ENCODE peak calls at places on chromosome 12, in five cellular contexts. B is bronchial epithelial cell, C is lower lobe of right lung, A is fibroblast of pulmonary artery, E is heart left ventricle. G is an unnamed sample.
A peak's percentile ranks its signal among the peaks of the same experiment; 100 is the strongest.

GRCh38 chr12:12747281-12747680 is 30.1 kb downstream of the CDKN1B start:
- DNase-seq in B (no peak), C (no peak), A (peak; percentile 30), E (no peak), G (no peak)

GRCh38 chr12:85156569-85156968 is 120.4 kb downstream of the LRRIQ1 start:
- DNase-seq in B (no peak), C (no peak), A (no peak), E (no peak), G (no peak)

GRCh38 chr12:12046401-12046800 is 24.3 kb upstream of the BCL2L14 start:
- DNase-seq in B (peak; percentile 72), C (no peak), A (no peak), E (no peak), G (no peak)

GRCh38 chr12:27999521-27999920 is 27.0 kb upstream of the PTHLH start:
- DNase-seq in B (peak; percentile 100), C (no peak), A (peak; percentile 49), E (no peak), G (peak; percentile 89)

GRCh38 chr12:56188116-56188785 is 1.0 kb downstream of the SMARCC2 start:
- DNase-seq in B (no peak), C (no peak), A (no peak), E (no peak), G (no peak)

GRCh38 chr12:442235-442884 is 17.4 kb upstream of the B4GALNT3 start:
- DNase-seq in B (peak; percentile 53), C (no peak), A (peak; percentile 64), E (peak; percentile 24), G (peak; percentile 66)

GRCh38 chr12:2794261-2794735 is 472 bp upstream of the FKBP4 start:
- DNase-seq in B (peak; percentile 37), C (peak; percentile 54), A (peak; percentile 38), E (no peak), G (no peak)

GRCh38 chr12:57844725-57845477 is 1.6 kb downstream of the CTDSP2 start:
- DNase-seq in B (no peak), C (peak; percentile 66), A (peak; percentile 90), E (peak; percentile 78), G (peak; percentile 84)

GRCh38 chr12:131829795-131830334 is 1.7 kb downstream of the MMP17 start:
- DNase-seq in B (no peak), C (no peak), A (no peak), E (no peak), G (no peak)

GRCh38 chr12:114220311-114220710 is 185.6 kb downstream of the TBX5 start:
- DNase-seq in B (no peak), C (no peak), A (no peak), E (no peak), G (no peak)

GRCh38 chr12:68012712-68013111 is 23.5 kb downstream of the IFNG-AS1 start:
- DNase-seq in B (no peak), C (no peak), A (no peak), E (no peak), G (no peak)

GRCh38 chr12:48717252-48717695 is 767 bp upstream of the CCNT1 start:
- DNase-seq in B (peak; percentile 2), C (no peak), A (no peak), E (no peak), G (peak; percentile 17)

GRCh38 chr12:86138770-86139169 is 117.4 kb downstream of the MGAT4C start:
- DNase-seq in B (no peak), C (no peak), A (peak; percentile 14), E (no peak), G (no peak)

GRCh38 chr12:34186492-34186891 is 164.2 kb downstream of the ALG10 start:
- DNase-seq in B (no peak), C (no peak), A (no peak), E (no peak), G (no peak)

DNA sequence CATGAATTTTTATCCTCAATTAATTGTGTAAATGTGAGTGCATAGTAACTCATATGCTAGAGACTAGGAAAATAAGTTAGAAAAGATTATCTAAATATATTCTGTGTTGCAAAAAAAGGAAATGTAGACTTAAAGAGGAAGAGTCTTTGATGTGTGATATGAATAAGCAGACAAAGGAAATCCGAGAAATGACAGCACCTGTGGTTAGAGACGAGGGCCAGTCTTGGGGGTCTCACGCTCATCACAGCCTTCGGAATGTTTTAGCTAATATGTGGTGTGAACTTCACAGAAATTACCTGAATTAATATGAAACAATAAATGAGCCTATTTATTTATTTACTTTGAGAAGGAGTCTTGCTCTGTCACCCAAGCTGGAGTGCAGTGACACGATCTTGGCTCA is 11.6 kb downstream of the ATP6V0A2 start:
- DNase-seq in B (no peak), C (no peak), A (no peak), E (no peak), G (no peak)
- TF ChIP-seq CTCF in B (no peak), C (no peak), A (no peak), E (no peak), G (no peak)

GRCh38 chr12:44812062-44812461 is 64.1 kb downstream of the NELL2 start:
- DNase-seq in B (peak; percentile 28), C (no peak), A (no peak), E (no peak), G (peak; percentile 21)
- TF ChIP-seq CTCF in B (peak; percentile 1), C (no peak), A (no peak), E (no peak), G (no peak)

GRCh38 chr12:43805857-43806736 is at the start of gene TWF1:
- DNase-seq in B (peak; percentile 43), C (peak; percentile 92), A (peak; percentile 70), E (peak; percentile 91), G (peak; percentile 75)
- TF ChIP-seq CTCF in B (peak; percentile 34), C (peak; percentile 5), A (peak; percentile 34), E (no peak), G (peak; percentile 28)

GRCh38 chr12:69708649-69709048 is 9.5 kb upstream of the BEST3 start:
- DNase-seq in B (no peak), C (no peak), A (no peak), E (no peak), G (no peak)
- TF ChIP-seq CTCF in B (no peak), C (no peak), A (peak; percentile 18), E (no peak), G (no peak)

GRCh38 chr12:98591209-98591608 is 2.3 kb upstream of the SLC25A3 start:
- DNase-seq in B (no peak), C (no peak), A (peak; percentile 34), E (no peak), G (no peak)
- TF ChIP-seq CTCF in B (no peak), C (no peak), A (no peak), E (no peak), G (no peak)

GRCh38 chr12:93442411-93443340 is 929 bp upstream of the UBE2N start:
- DNase-seq in B (peak; percentile 59), C (no peak), A (no peak), E (no peak), G (no peak)
- TF ChIP-seq CTCF in B (no peak), C (no peak), A (no peak), E (no peak), G (no peak)

GRCh38 chr12:30754383-30754749 is 385 bp downstream of the CAPRIN2 start:
- DNase-seq in B (no peak), C (no peak), A (no peak), E (no peak), G (no peak)

GRCh38 chr12:30755395-30755762 is 628 bp upstream of the CAPRIN2 start:
- DNase-seq in B (no peak), C (no peak), A (no peak), E (no peak), G (no peak)

GRCh38 chr12:30754750-30755394 is at the start of gene CAPRIN2:
- DNase-seq in B (peak; percentile 83), C (peak; percentile 98), A (peak; percentile 98), E (peak; percentile 96), G (peak; percentile 93)

GRCh38 chr12:30756074-30756473 is 1.3 kb upstream of the CAPRIN2 start:
- DNase-seq in B (no peak), C (no peak), A (no peak), E (no peak), G (no peak)

DNA sequence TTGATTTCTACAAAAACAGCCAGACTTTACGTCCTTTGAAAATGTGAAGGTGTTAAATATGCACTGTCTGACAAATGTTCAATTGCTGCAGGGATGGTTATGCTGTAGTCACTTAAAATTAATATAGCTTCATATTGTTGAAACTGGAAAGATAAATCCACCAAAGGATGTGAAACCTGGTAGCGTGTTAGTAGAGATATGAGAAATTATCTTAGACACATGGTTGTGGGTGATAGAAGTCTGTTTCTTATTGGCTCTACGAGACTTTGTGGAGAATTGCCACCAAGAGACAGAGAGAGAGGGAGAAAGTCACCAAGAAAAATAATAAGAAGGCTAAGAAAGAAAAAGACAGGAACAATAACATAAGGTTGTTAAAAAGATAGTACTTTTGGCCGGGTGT is 2.6 kb upstream of the CAPRIN2 start:
- DNase-seq in B (no peak), C (no peak), A (no peak), E (no peak), G (no peak)
- TF ChIP-seq CTCF in B (no peak), C (no peak), A (no peak), E (no peak), G (no peak)

GRCh38 chr12:104746689-104747088 is 211.4 kb downstream of the SLC41A2 start:
- DNase-seq in B (no peak), C (no peak), A (no peak), E (no peak), G (no peak)
- TF ChIP-seq CTCF in B (no peak), C (no peak), A (no peak), E (no peak), G (no peak)

GRCh38 chr12:117059156-117059555 is 40.1 kb downstream of the TESC start:
- DNase-seq in B (no peak), C (no peak), A (no peak), E (peak; percentile 50), G (no peak)
- TF ChIP-seq CTCF in B (no peak), C (no peak), A (no peak), E (no peak), G (no peak)

DNA sequence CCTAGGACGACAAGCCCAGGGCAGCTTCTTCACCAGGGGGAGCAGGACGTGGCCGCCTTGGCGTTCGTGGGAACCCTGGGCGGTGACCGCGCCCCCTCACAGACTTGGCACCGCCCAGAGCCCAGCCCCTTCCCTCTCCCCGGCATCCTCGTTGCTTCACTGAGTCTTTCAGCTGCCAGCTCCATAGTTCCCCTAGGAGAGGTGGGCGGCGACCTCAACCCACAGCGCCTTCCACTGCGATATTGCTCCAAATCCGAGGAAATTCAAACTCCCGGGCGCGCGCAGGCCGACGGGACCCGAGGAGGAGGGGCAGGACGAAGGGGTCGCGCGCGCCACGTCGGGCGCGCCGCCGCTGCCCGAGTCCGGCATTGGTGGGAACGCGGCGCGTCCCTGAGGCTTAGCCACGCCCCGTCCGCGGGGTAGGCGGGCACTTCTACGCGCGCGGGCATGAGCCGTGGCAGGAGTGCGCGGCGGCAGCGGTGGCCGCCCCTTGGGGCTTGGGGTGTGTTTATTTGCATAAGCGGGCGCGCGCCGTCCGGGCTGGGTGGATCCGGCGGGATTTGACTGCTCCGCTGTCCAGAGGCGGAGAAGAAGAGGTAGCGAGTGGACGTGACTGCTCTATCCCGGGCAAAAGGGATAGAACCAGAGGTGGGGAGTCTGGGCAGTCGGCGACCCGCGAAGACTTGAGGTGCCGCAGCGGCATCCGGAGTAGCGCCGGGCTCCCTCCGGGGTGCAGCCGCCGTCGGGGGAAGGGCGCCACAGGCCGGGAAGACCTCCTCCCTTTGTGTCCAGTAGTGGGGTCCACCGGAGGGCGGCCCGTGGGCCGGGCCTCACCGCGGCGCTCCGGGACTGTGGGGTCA is at the start of the genes APAF1 and IKBIP:
- DNase-seq in B (peak; percentile 85), C (peak; percentile 99), A (peak; percentile 97), E (peak; percentile 98), G (peak; percentile 97)
- TF ChIP-seq CTCF in B (no peak), C (no peak), A (no peak), E (no peak), G (no peak)